ENCODE peak calls at places on chromosome 6, in four cellular contexts. One of them, this sample, is unnamed.

GRCh38 chr6:90496617-90497016 is 90.3 kb downstream of the MAP3K7 start:
- DNase-seq in mesendoderm: no peak
- DNase-seq in H1: no peak
- DNase-seq in IMR-90: no peak
- DNase-seq in this sample: no peak

GRCh38 chr6:88492824-88493223 is 326.7 kb upstream of the CNR1 start:
- DNase-seq in IMR-90: peak; percentile 28
- DNase-seq in H1: no peak
- DNase-seq in mesendoderm: peak; percentile 50
- DNase-seq in this sample: no peak

GRCh38 chr6:28137458-28138020 is 4.1 kb upstream of the ZKSCAN8 start:
- DNase-seq in H1: no peak
- DNase-seq in mesendoderm: peak; percentile 25
- DNase-seq in IMR-90: peak; percentile 14
- DNase-seq in this sample: no peak

GRCh38 chr6:170190046-170190445 is 100.8 kb downstream of the DLL1 start:
- DNase-seq in H1: no peak
- DNase-seq in IMR-90: no peak
- DNase-seq in mesendoderm: no peak
- DNase-seq in this sample: no peak

GRCh38 chr6:152636675-152637421 is at the start of gene SYNE1:
- DNase-seq in IMR-90: peak; percentile 16
- DNase-seq in H1: peak; percentile 72
- DNase-seq in mesendoderm: peak; percentile 51
- DNase-seq in this sample: peak; percentile 54

GRCh38 chr6:149014631-149015171 is 267.9 kb downstream of the UST start:
- DNase-seq in IMR-90: peak; percentile 74
- DNase-seq in H1: peak; percentile 70
- DNase-seq in mesendoderm: peak; percentile 89
- DNase-seq in this sample: peak; percentile 95

GRCh38 chr6:41073968-41074691 is 1.4 kb downstream of the NFYA start:
- DNase-seq in IMR-90: peak; percentile 41
- DNase-seq in H1: no peak
- DNase-seq in mesendoderm: peak; percentile 48
- DNase-seq in this sample: no peak

GRCh38 chr6:146028250-146028789 is 542 bp upstream of the GRM1 start:
- DNase-seq in IMR-90: peak; percentile 42
- DNase-seq in mesendoderm: peak; percentile 75
- DNase-seq in H1: peak; percentile 93
- DNase-seq in this sample: peak; percentile 82

GRCh38 chr6:45599053-45599452 is 221.3 kb upstream of the SUPT3H start:
- DNase-seq in IMR-90: no peak
- DNase-seq in H1: no peak
- DNase-seq in mesendoderm: no peak
- DNase-seq in this sample: no peak

GRCh38 chr6:139240161-139241010 is 51.4 kb downstream of the TXLNB start:
- DNase-seq in mesendoderm: no peak
- DNase-seq in IMR-90: peak; percentile 96
- DNase-seq in H1: no peak
- DNase-seq in this sample: no peak

GRCh38 chr6:71248306-71248705 is 40.3 kb upstream of the OGFRL1 start:
- DNase-seq in IMR-90: peak; percentile 75
- DNase-seq in mesendoderm: peak; percentile 93
- DNase-seq in H1: no peak
- DNase-seq in this sample: peak; percentile 31

GRCh38 chr6:31578461-31579118 is 3.2 kb downstream of the TNF start:
- DNase-seq in IMR-90: no peak
- DNase-seq in H1: no peak
- DNase-seq in mesendoderm: peak; percentile 96
- DNase-seq in this sample: peak; percentile 83

GRCh38 chr6:36360241-36361054 is 23.8 kb upstream of the BNIP5 start:
- DNase-seq in mesendoderm: peak; percentile 83
- DNase-seq in IMR-90: peak; percentile 66
- DNase-seq in H1: peak; percentile 82
- DNase-seq in this sample: peak; percentile 80

GRCh38 chr6:132115714-132116366 is 164.7 kb upstream of the CCN2 start:
- DNase-seq in H1: no peak
- DNase-seq in mesendoderm: no peak
- DNase-seq in IMR-90: peak; percentile 33
- DNase-seq in this sample: no peak

GRCh38 chr6:161498359-161498758 is 224.5 kb upstream of the AGPAT4 start:
- DNase-seq in IMR-90: peak; percentile 61
- DNase-seq in mesendoderm: peak; percentile 98
- DNase-seq in H1: peak; percentile 51
- DNase-seq in this sample: peak; percentile 88

GRCh38 chr6:52403086-52403485 is 17.1 kb upstream of the EFHC1 start:
- DNase-seq in H1: no peak
- DNase-seq in IMR-90: no peak
- DNase-seq in mesendoderm: no peak
- DNase-seq in this sample: no peak

GRCh38 chr6:52403627-52404026 is 16.5 kb upstream of the EFHC1 start:
- DNase-seq in mesendoderm: no peak
- DNase-seq in H1: no peak
- DNase-seq in IMR-90: no peak
- DNase-seq in this sample: no peak

GRCh38 chr6:52407467-52407866 is 12.7 kb upstream of the EFHC1 start:
- DNase-seq in mesendoderm: peak; percentile 75
- DNase-seq in H1: no peak
- DNase-seq in IMR-90: peak; percentile 61
- DNase-seq in this sample: no peak

GRCh38 chr6:52409499-52409898 is 10.6 kb upstream of the EFHC1 start:
- DNase-seq in H1: no peak
- DNase-seq in mesendoderm: no peak
- DNase-seq in IMR-90: peak; percentile 20
- DNase-seq in this sample: no peak

DNA sequence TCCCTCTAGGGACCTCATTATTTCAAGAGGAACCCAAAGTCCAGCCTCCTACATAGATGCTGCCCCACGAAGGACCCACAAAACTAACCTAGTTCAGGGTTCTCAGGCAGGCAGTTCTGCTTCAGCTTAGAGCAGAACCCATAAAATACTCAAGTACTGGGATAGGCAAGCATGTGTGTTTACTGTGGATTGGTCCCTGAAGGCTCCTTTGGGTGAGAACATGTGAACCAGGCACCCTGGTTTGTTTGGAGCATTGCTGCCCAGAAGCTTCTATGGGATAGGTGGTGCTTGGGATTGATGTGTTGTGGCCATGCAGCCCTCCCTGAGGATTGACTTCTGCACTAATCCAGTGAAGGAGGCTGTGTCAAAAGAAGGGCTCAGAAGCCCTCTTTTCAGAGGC is 14.9 kb upstream of the EFHC1 start:
- DNase-seq in IMR-90: no peak
- DNase-seq in mesendoderm: no peak
- DNase-seq in H1: no peak
- DNase-seq in this sample: no peak
- H3K56ac ChIP-seq in IMR-90: no peak overlapping the region
- H3K56ac ChIP-seq in mesendoderm: no peak overlapping the region
- H3K56ac ChIP-seq in H1: no peak overlapping the region
- H3K56ac ChIP-seq in this sample: no peak overlapping the region

DNA sequence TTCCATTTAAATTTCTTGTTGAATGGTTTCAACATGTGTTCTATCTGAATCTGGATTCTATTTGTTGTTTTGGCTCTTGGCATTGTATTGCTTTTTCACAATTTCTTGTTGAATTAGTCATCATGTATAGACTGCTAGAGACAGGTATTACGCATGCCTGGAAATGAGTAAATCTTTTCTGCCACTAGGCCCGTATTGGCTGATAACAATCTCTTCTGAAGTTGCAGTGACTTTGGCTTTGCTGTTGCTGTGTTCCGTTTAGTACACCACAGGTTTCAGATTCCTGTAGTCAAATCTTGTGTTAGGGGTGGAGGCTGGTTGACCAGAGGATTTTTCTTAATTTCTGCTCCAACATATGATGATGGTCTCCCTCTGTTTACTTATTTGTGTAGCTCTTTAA is 1339.4 kb downstream of the GRIK2 start:
- DNase-seq in mesendoderm: no peak
- DNase-seq in IMR-90: no peak
- DNase-seq in H1: no peak
- DNase-seq in this sample: no peak
- H3K27ac ChIP-seq in mesendoderm: no peak overlapping the region
- H3K27ac ChIP-seq in IMR-90: no peak overlapping the region
- H3K27ac ChIP-seq in H1: no peak overlapping the region
- H3K27ac ChIP-seq in this sample: no peak overlapping the region

GRCh38 chr6:10403385-10404106 is 11.3 kb downstream of the TFAP2A start:
- DNase-seq in IMR-90: peak; percentile 85
- DNase-seq in H1: no peak
- DNase-seq in mesendoderm: peak; percentile 90
- DNase-seq in this sample: no peak
- H3K56ac ChIP-seq in IMR-90: peak overlapping the region; percentile 84
- H3K56ac ChIP-seq in H1: no peak overlapping the region
- H3K56ac ChIP-seq in mesendoderm: peak overlapping the region; percentile 46
- H3K56ac ChIP-seq in this sample: no peak overlapping the region

GRCh38 chr6:136784271-136784664 is 8.0 kb downstream of the MAP3K5 start:
- DNase-seq in IMR-90: no peak
- DNase-seq in mesendoderm: no peak
- DNase-seq in H1: no peak
- DNase-seq in this sample: no peak

GRCh38 chr6:136784910-136785746 is 7.1 kb downstream of the MAP3K5 start:
- DNase-seq in H1: no peak
- DNase-seq in mesendoderm: peak; percentile 13
- DNase-seq in IMR-90: no peak
- DNase-seq in this sample: no peak

GRCh38 chr6:136783021-136783420 is 9.3 kb downstream of the MAP3K5 start:
- DNase-seq in mesendoderm: no peak
- DNase-seq in IMR-90: no peak
- DNase-seq in H1: no peak
- DNase-seq in this sample: no peak

GRCh38 chr6:136782021-136782770 is 10.1 kb downstream of the MAP3K5 start:
- DNase-seq in IMR-90: peak; percentile 79
- DNase-seq in H1: no peak
- DNase-seq in mesendoderm: peak; percentile 65
- DNase-seq in this sample: no peak

GRCh38 chr6:136783495-136784270 is 8.6 kb downstream of the MAP3K5 start:
- DNase-seq in mesendoderm: no peak
- DNase-seq in IMR-90: no peak
- DNase-seq in H1: no peak
- DNase-seq in this sample: no peak
- H3K27ac ChIP-seq in mesendoderm: no peak overlapping the region
- H3K27ac ChIP-seq in IMR-90: peak overlapping the region; percentile 41
- H3K27ac ChIP-seq in H1: no peak overlapping the region
- H3K27ac ChIP-seq in this sample: no peak overlapping the region

DNA sequence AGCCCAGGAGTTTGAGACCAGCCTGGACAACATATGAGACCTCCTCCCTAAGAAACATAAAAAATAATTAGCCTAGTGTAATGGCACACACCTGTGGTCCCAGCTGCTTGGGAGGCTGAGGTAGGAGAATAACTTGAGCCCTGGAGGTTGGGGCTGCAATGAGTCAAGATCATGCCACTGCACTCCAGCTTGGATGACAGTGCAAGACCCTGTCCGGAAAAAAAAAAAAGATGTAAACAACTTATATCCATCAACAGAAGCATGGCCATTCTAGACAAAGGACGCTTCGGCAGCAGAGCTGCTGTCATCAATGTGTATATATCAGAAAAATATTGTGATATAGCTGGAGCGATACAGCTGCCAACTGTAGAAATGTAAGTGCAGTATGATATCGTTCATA is 59.6 kb upstream of the ARID1B start:
- DNase-seq in mesendoderm: no peak
- DNase-seq in IMR-90: no peak
- DNase-seq in H1: no peak
- DNase-seq in this sample: no peak
- H3K56ac ChIP-seq in mesendoderm: no peak overlapping the region
- H3K56ac ChIP-seq in IMR-90: no peak overlapping the region
- H3K56ac ChIP-seq in H1: no peak overlapping the region
- H3K56ac ChIP-seq in this sample: no peak overlapping the region

This sample was measured in H9.